ENCODE peak calls at places on chromosomes 1 and 21, in seven cellular contexts. L is NCI-H146, M is Calu3, W is EH, U is kidney epithelial cell, I is ACHN, R is transverse colon. Q is an unnamed sample.

GRCh38 chr1:82979593-82980230 is 1019.2 kb downstream of the TTLL7 start:
- DNase-seq in L (peak; percentile 47), U (no peak), I (no peak), M (no peak), R (no peak), W (no peak), Q (no peak)

GRCh38 chr21:15409031-15409430 is 320.8 kb upstream of the USP25 start:
- DNase-seq in L (no peak), R (no peak), W (no peak), I (no peak), M (no peak), U (no peak), Q (no peak)

GRCh38 chr1:184433928-184434502 is 47.2 kb downstream of the C1orf21 start:
- DNase-seq in I (no peak), L (peak; percentile 78), M (no peak), U (no peak), W (no peak), R (no peak), Q (no peak)

GRCh38 chr21:42039470-42039901 is 29.3 kb upstream of the ZBTB21 start:
- DNase-seq in L (no peak), W (peak; percentile 62), I (no peak), U (no peak), M (no peak), R (no peak), Q (no peak)

GRCh38 chr21:42818328-42818749 is 61.0 kb downstream of the WDR4 start:
- DNase-seq in L (no peak), R (peak; percentile 73), U (no peak), M (peak; percentile 55), W (peak; percentile 41), I (peak; percentile 31), Q (peak; percentile 15)

GRCh38 chr1:244231572-244232315 is 180.7 kb downstream of the ZBTB18 start:
- DNase-seq in L (peak; percentile 90), U (no peak), W (peak; percentile 68), M (peak; percentile 41), I (no peak), R (no peak), Q (no peak)

GRCh38 chr1:193114485-193115095 is 7.2 kb upstream of the CDC73 start:
- DNase-seq in U (no peak), I (no peak), R (no peak), M (no peak), W (no peak), L (no peak), Q (no peak)

GRCh38 chr1:171222961-171223360 is 25.3 kb upstream of the FMO1 start:
- DNase-seq in W (peak; percentile 82), L (no peak), I (no peak), R (no peak), U (no peak), M (no peak), Q (no peak)

GRCh38 chr1:193019442-193020026 is 39.6 kb downstream of the UCHL5 start:
- DNase-seq in I (peak; percentile 73), W (peak; percentile 62), U (peak; percentile 18), L (peak; percentile 46), R (no peak), M (peak; percentile 27), Q (peak; percentile 11)

GRCh38 chr1:31764307-31765040 is at the start of gene ADGRB2:
- DNase-seq in W (no peak), U (no peak), I (no peak), R (no peak), M (peak; percentile 28), L (peak; percentile 48), Q (no peak)

GRCh38 chr1:224217655-224218615 is 34.9 kb downstream of the DEGS1 start:
- DNase-seq in L (no peak), R (no peak), W (no peak), I (no peak), U (no peak), M (no peak), Q (no peak)

GRCh38 chr1:65423884-65424655 is 3.6 kb downstream of the LEPR start:
- DNase-seq in L (no peak), U (peak; percentile 89), W (peak; percentile 86), M (no peak), R (no peak), I (peak; percentile 89), Q (peak; percentile 72)

GRCh38 chr1:159996653-159997052 is 35.1 kb downstream of the PIGM start:
- DNase-seq in R (no peak), U (no peak), L (no peak), M (peak; percentile 16), I (peak; percentile 94), W (peak; percentile 94), Q (peak; percentile 67)

GRCh38 chr1:22889213-22889827 is 83.3 kb downstream of the LACTBL1 start:
- DNase-seq in R (no peak), L (peak; percentile 9), W (peak; percentile 49), M (peak; percentile 19), I (peak; percentile 48), U (no peak), Q (no peak)

GRCh38 chr1:41800237-41800902 is 118.4 kb downstream of the HIVEP3 start:
- DNase-seq in U (no peak), I (no peak), W (no peak), M (no peak), L (peak; percentile 2), R (no peak), Q (no peak)

GRCh38 chr1:12275370-12275769 is 45.5 kb downstream of the VPS13D start:
- DNase-seq in U (no peak), L (no peak), R (peak; percentile 17), W (peak; percentile 29), I (peak; percentile 16), M (peak; percentile 36), Q (no peak)

Q was measured in keratinocyte.